ENCODE peak calls at places on chromosomes 1 and 21, in five cellular contexts. E, K, W, L and B are unnamed samples. For H3K27me3, the result is how much of the 10 kb centered on the place peaks cover.

GRCh38 chr21:46459356-46460112 is 843 bp downstream of the DIP2A start:
- DNase-seq in E (peak), W (peak), K (peak), L (peak), B (peak)

GRCh38 chr1:180916012-180916770 is 3.5 kb downstream of the KIAA1614 start:
- DNase-seq in W (no peak), K (no peak), E (no peak), L (peak), B (no peak)

GRCh38 chr21:29318354-29318753 is 19.6 kb downstream of the BACH1 start:
- DNase-seq in E (peak), W (peak), K (no peak), L (no peak), B (no peak)

GRCh38 chr1:183896466-183897026 is 91.6 kb downstream of the RGL1 start:
- DNase-seq in W (peak), L (no peak), E (no peak), K (no peak), B (no peak)

GRCh38 chr1:119160851-119161250 is 20.4 kb upstream of the WARS2 start:
- DNase-seq in L (no peak), E (peak), W (peak), K (no peak), B (no peak)

GRCh38 chr21:41651830-41652229 is 115.0 kb downstream of the RIPK4 start:
- DNase-seq in K (no peak), L (no peak), W (peak), E (peak), B (no peak)

GRCh38 chr1:174074757-174075156 is 52.6 kb upstream of the RC3H1 start:
- DNase-seq in K (no peak), E (peak), L (no peak), W (peak), B (no peak)

GRCh38 chr1:233935277-233935868 is 30.9 kb downstream of the SLC35F3 start:
- DNase-seq in L (no peak), K (no peak), E (no peak), W (no peak), B (no peak)

GRCh38 chr1:53685272-53686051 is 53.5 kb downstream of the GLIS1 start:
- DNase-seq in E (no peak), L (no peak), K (no peak), W (peak), B (no peak)

GRCh38 chr1:27591622-27592021 is 12.3 kb downstream of the AHDC1 start:
- DNase-seq in K (no peak), E (peak), L (no peak), W (peak), B (no peak)

GRCh38 chr1:227946624-227947424 is 908 bp downstream of the WNT9A start:
- DNase-seq in E (peak), K (peak), L (peak), W (peak), B (peak)

GRCh38 chr21:46188226-46189212 is 4.3 kb upstream of the SPATC1L start:
- DNase-seq in L (peak), E (peak), W (peak), K (no peak), B (no peak)

DNA sequence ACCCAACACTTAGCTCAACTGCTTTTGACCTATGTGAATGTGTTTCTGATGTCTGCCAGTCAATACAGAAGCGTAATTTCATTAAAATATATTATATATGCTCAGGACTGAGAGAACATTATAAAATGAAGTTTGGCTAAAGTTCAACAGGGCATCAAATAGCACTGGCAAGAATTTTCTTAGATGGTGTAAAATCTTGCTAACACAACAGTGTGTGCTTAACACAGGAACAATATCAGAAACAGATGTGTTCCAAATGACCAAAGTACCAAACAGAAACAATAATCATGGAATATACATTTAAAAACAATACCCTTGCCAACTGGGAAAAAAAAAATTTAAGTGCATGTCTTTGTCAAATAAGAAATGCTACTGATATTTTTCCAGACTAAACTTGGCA is 10.4 kb upstream of the LHX8 start:
- DNase-seq in E (no peak), W (no peak), L (no peak), K (no peak), B (no peak)
- H3K27me3 ChIP-seq in E (under half), W (under half), L (under half), K (under half), B (under half)

GRCh38 chr1:12677565-12677964 is 33.7 kb downstream of the AADACL4 start:
- DNase-seq in K (no peak), W (no peak), L (no peak), E (no peak), B (no peak)
- H3K27ac ChIP-seq in K (no peak), W (no peak), L (no peak), E (no peak), B (no peak)

DNA sequence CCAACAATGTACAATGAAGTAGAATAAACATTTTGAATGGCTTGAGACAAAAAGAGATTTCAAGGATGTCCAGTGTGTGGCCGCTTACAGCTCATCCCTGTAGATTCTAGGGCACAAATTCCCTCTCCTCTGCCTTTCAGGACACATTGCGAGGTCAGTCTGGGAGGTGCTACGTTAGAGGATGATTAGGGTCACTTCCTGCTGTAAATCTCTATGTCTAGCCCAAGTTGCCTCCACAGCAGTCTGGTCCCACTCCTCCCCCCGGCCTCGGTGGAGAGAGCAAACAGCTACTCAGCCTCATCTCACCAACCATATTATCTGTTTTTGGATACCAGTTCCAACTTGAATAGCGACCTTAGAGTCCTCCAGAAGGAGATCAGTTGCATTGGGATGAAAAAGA is 17.0 kb downstream of the KCNJ10 start:
- DNase-seq in W (no peak), K (no peak), E (no peak), L (no peak), B (no peak)
- H3K27me3 ChIP-seq in W (half or more), K (under half), E (under half), L (under half), B (under half)

GRCh38 chr1:116325922-116326321 is 47.1 kb upstream of the ATP1A1 start:
- DNase-seq in K (no peak), W (no peak), L (no peak), E (no peak), B (no peak)
- H3K27ac ChIP-seq in K (no peak), W (no peak), L (no peak), E (no peak), B (no peak)

GRCh38 chr1:201404016-201404598 is 5.0 kb upstream of the LAD1 start:
- DNase-seq in K (no peak), E (no peak), L (no peak), W (no peak), B (no peak)
- H3K27me3 ChIP-seq in K (under half), E (under half), L (under half), W (half or more), B (under half)

DNA sequence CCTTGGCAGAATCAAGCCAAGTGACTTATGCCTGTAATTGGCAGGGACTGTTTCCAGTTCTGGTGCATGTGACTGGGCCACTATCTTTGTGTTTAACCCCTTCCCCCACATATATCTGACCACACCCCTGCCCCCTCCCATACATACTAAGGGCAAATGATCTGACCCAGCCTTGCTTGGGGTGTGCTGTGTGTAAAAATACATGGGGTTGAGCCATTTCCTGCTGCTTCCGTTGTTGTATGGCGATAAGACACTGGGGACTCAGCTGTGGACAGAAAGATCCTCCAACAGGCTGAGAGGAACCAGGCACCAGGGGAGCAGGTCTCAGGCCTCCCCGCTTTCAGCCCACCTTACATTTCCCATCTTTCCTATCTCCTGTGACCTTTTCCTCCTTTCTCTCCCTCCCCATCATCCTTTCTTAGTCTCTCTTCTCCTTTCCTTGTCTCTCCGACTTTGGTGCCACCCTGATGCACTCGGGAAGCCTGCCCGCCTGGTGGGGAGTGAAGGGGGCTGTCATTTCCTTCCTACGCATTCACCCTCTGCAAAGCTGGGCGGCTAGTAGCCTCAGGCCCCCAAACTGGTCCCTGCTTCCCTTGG is 39.7 kb downstream of the TMCC2 start:
- DNase-seq in L (no peak), K (no peak), E (no peak), W (no peak), B (no peak)
- H3K27ac ChIP-seq in L (no peak), K (no peak), E (no peak), W (no peak), B (no peak)

DNA sequence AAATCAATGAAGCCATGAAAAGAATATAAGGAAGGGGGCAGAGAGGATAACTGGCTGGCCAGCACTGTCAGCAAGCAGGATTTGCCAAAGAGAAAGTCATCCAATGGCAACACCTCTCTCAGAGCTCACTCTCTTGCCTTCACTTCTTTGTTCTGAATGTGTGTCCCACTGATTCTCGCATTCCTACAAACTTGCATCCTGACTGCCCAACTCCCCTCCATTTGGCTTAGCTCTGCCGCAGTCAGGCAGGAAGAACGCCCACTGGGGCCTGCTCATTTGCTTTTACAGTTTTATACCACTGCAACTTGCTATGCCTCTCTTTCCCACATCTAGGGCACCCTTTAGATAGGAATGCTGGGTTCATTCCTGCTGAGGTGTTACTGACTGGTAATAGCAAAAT is 364.2 kb upstream of the ST6GALNAC5 start:
- DNase-seq in W (no peak), E (no peak), L (no peak), K (no peak), B (no peak)
- H3K27me3 ChIP-seq in W (under half), E (under half), L (under half), K (under half), B (under half)